ENCODE peak calls at places on chromosomes 6 and 20, in four cellular contexts. O is frontal cortex, E is fibroblast of mammary gland, Y is mesothelial cell of epicardium. K is an unnamed sample.
A peak's percentile ranks its signal among the peaks of the same experiment; 100 is the strongest.

GRCh38 chr6:45710304-45710821 is 305.3 kb downstream of the CLIC5 start:
- DNase-seq in E (peak; percentile 72), Y (no peak), O (no peak), K (no peak)

GRCh38 chr20:40160151-40160550 is 528.9 kb downstream of the MAFB start:
- DNase-seq in Y (no peak), E (peak; percentile 64), O (no peak), K (no peak)

GRCh38 chr6:28585335-28585734 is 59.7 kb downstream of the GPX5 start:
- DNase-seq in E (peak; percentile 78), Y (no peak), O (no peak), K (peak; percentile 69)

GRCh38 chr6:36820700-36821580 is 18.3 kb downstream of the CPNE5 start:
- DNase-seq in Y (no peak), E (peak; percentile 53), O (no peak), K (peak; percentile 47)

GRCh38 chr6:113998811-113999210 is 27.9 kb upstream of the HDAC2 start:
- DNase-seq in O (no peak), E (no peak), Y (no peak), K (peak; percentile 19)

GRCh38 chr6:35248300-35248699 is 11.2 kb upstream of the ZNF76 start:
- DNase-seq in Y (no peak), O (no peak), E (peak; percentile 27), K (no peak)

GRCh38 chr6:88220493-88220892 is 54.3 kb upstream of the CNR1 start:
- DNase-seq in Y (no peak), O (no peak), E (peak; percentile 25), K (peak; percentile 4)

GRCh38 chr6:66926060-66926459 is 1219.0 kb upstream of the EYS start:
- DNase-seq in E (no peak), Y (no peak), O (no peak), K (no peak)

GRCh38 chr6:8588176-8588575 is 152.8 kb upstream of the SLC35B3 start:
- DNase-seq in E (no peak), Y (no peak), O (no peak), K (no peak)

GRCh38 chr20:57061058-57061900 is 205.2 kb downstream of the BMP7 start:
- DNase-seq in O (no peak), E (no peak), Y (no peak), K (no peak)

GRCh38 chr20:15119852-15120251 is 782.4 kb upstream of the FLRT3 start:
- DNase-seq in Y (no peak), E (no peak), O (no peak), K (no peak)

GRCh38 chr6:132664309-132665034 is 5.5 kb upstream of the TAAR1 start:
- DNase-seq in E (no peak), Y (no peak), O (no peak), K (no peak)

GRCh38 chr20:49245921-49246740 is 26.9 kb downstream of the DDX27 start:
- DNase-seq in E (peak; percentile 68), Y (no peak), O (peak; percentile 28), K (peak; percentile 12)

GRCh38 chr20:4509825-4510522 is 211.7 kb upstream of the PRND start:
- DNase-seq in O (no peak), Y (no peak), E (peak; percentile 54), K (no peak)

GRCh38 chr6:154297711-154298110 is 58.9 kb downstream of the IPCEF1 start:
- DNase-seq in E (no peak), O (no peak), Y (no peak), K (no peak)

GRCh38 chr20:44785768-44786167 is 24.6 kb downstream of the RIMS4 start:
- DNase-seq in E (no peak), Y (no peak), O (no peak), K (peak; percentile 46)

GRCh38 chr6:122657601-122658000 is 47.4 kb downstream of the PKIB start:
- DNase-seq in Y (no peak), O (no peak), E (no peak), K (no peak)

GRCh38 chr6:166277021-166277420 is 31.2 kb downstream of the PRR18 start:
- DNase-seq in Y (no peak), E (peak; percentile 2), O (no peak), K (no peak)

GRCh38 chr6:147554281-147554680 is 45.8 kb downstream of the SAMD5 start:
- DNase-seq in O (no peak), Y (no peak), E (no peak), K (no peak)

GRCh38 chr6:90397929-90398674 is 101.5 kb upstream of the BACH2 start:
- DNase-seq in Y (no peak), E (no peak), O (no peak), K (peak; percentile 96)

GRCh38 chr6:20056350-20056992 is 155.8 kb downstream of the MBOAT1 start:
- DNase-seq in O (peak; percentile 21), Y (no peak), E (peak; percentile 67), K (no peak)

GRCh38 chr20:39523405-39523804 is 561.3 kb downstream of the DHX35 start:
- DNase-seq in O (no peak), E (no peak), Y (no peak), K (no peak)